ENCODE peak calls at places on chromosomes 7 and 10, in five cellular contexts. One of them, this sample, is unnamed.

GRCh38 chr7:80681272-80681885 is 42.9 kb downstream of the CD36 start:
- DNase-seq in pancreas: no peak
- DNase-seq in HFFc6: peak; percentile 20
- DNase-seq in OCI-LY7: no peak
- DNase-seq in GM10248: peak; percentile 6
- DNase-seq in this sample: peak; percentile 4

GRCh38 chr7:101814081-101814995 is 3.1 kb upstream of the CUX1 start:
- DNase-seq in pancreas: peak; percentile 73
- DNase-seq in HFFc6: peak; percentile 30
- DNase-seq in GM10248: peak; percentile 86
- DNase-seq in OCI-LY7: peak; percentile 87
- DNase-seq in this sample: peak; percentile 91

GRCh38 chr10:10796774-10797415 is 220.8 kb upstream of the CELF2 start:
- DNase-seq in OCI-LY7: no peak
- DNase-seq in pancreas: no peak
- DNase-seq in GM10248: no peak
- DNase-seq in HFFc6: no peak
- DNase-seq in this sample: no peak

GRCh38 chr10:93481931-93482834 is at the start of gene MYOF:
- DNase-seq in GM10248: peak; percentile 70
- DNase-seq in HFFc6: peak; percentile 90
- DNase-seq in OCI-LY7: peak; percentile 72
- DNase-seq in pancreas: peak; percentile 42
- DNase-seq in this sample: peak; percentile 75

GRCh38 chr7:112930787-112931186 is 140.6 kb upstream of the TMEM168 start:
- DNase-seq in HFFc6: peak; percentile 38
- DNase-seq in GM10248: no peak
- DNase-seq in pancreas: no peak
- DNase-seq in OCI-LY7: no peak
- DNase-seq in this sample: no peak

GRCh38 chr7:44658979-44659378 is 52.6 kb downstream of the OGDH start:
- DNase-seq in HFFc6: no peak
- DNase-seq in GM10248: no peak
- DNase-seq in pancreas: no peak
- DNase-seq in OCI-LY7: no peak
- DNase-seq in this sample: no peak

GRCh38 chr10:30862486-30862885 is 169.2 kb downstream of the ZNF438 start:
- DNase-seq in HFFc6: peak; percentile 54
- DNase-seq in OCI-LY7: no peak
- DNase-seq in GM10248: no peak
- DNase-seq in pancreas: no peak
- DNase-seq in this sample: no peak

GRCh38 chr10:120495226-120495625 is 38.2 kb downstream of the PLPP4 start:
- DNase-seq in OCI-LY7: no peak
- DNase-seq in GM10248: no peak
- DNase-seq in HFFc6: no peak
- DNase-seq in pancreas: no peak
- DNase-seq in this sample: no peak

GRCh38 chr7:74479066-74479781 is 25.5 kb downstream of the GTF2IRD1 start:
- DNase-seq in GM10248: no peak
- DNase-seq in HFFc6: no peak
- DNase-seq in OCI-LY7: no peak
- DNase-seq in pancreas: peak; percentile 63
- DNase-seq in this sample: peak; percentile 41

GRCh38 chr10:88762906-88763305 is 3.1 kb downstream of the LIPN start:
- DNase-seq in pancreas: no peak
- DNase-seq in GM10248: no peak
- DNase-seq in HFFc6: no peak
- DNase-seq in OCI-LY7: no peak
- DNase-seq in this sample: no peak

GRCh38 chr7:4270941-4271715 is 411.0 kb upstream of the FOXK1 start:
- DNase-seq in HFFc6: no peak
- DNase-seq in GM10248: no peak
- DNase-seq in OCI-LY7: no peak
- DNase-seq in pancreas: no peak
- DNase-seq in this sample: no peak

GRCh38 chr10:109328001-109328400 is 595.3 kb downstream of the XPNPEP1 start:
- DNase-seq in HFFc6: no peak
- DNase-seq in GM10248: no peak
- DNase-seq in OCI-LY7: no peak
- DNase-seq in pancreas: no peak
- DNase-seq in this sample: no peak

GRCh38 chr7:142383826-142384507 is 126.1 kb upstream of the PRSS58 start:
- DNase-seq in pancreas: no peak
- DNase-seq in GM10248: no peak
- DNase-seq in HFFc6: no peak
- DNase-seq in OCI-LY7: no peak
- DNase-seq in this sample: no peak

GRCh38 chr10:43205681-43206390 is 61.0 kb downstream of the RASGEF1A start:
- DNase-seq in OCI-LY7: no peak
- DNase-seq in HFFc6: no peak
- DNase-seq in GM10248: no peak
- DNase-seq in pancreas: no peak
- DNase-seq in this sample: no peak

GRCh38 chr7:139679731-139680594 is 97.8 kb downstream of the HIPK2 start:
- DNase-seq in HFFc6: peak; percentile 13
- DNase-seq in OCI-LY7: no peak
- DNase-seq in pancreas: peak; percentile 36
- DNase-seq in GM10248: no peak
- DNase-seq in this sample: no peak

GRCh38 chr10:80501913-80502521 is 35.7 kb upstream of the SH2D4B start:
- DNase-seq in GM10248: no peak
- DNase-seq in HFFc6: no peak
- DNase-seq in pancreas: no peak
- DNase-seq in OCI-LY7: no peak
- DNase-seq in this sample: no peak

GRCh38 chr7:151236406-151236805 is 4.1 kb downstream of the CHPF2 start:
- DNase-seq in pancreas: no peak
- DNase-seq in OCI-LY7: no peak
- DNase-seq in GM10248: no peak
- DNase-seq in HFFc6: no peak
- DNase-seq in this sample: no peak

GRCh38 chr7:28671526-28671925 is 259.2 kb downstream of the CREB5 start:
- DNase-seq in OCI-LY7: no peak
- DNase-seq in pancreas: no peak
- DNase-seq in GM10248: no peak
- DNase-seq in HFFc6: no peak
- DNase-seq in this sample: no peak

GRCh38 chr10:93376372-93377296 is 105.5 kb downstream of the MYOF start:
- DNase-seq in HFFc6: peak; percentile 87
- DNase-seq in GM10248: peak; percentile 65
- DNase-seq in OCI-LY7: peak; percentile 69
- DNase-seq in pancreas: no peak
- DNase-seq in this sample: peak; percentile 67

GRCh38 chr10:26729395-26729794 is 31.9 kb downstream of the PDSS1 start:
- DNase-seq in HFFc6: no peak
- DNase-seq in GM10248: no peak
- DNase-seq in OCI-LY7: no peak
- DNase-seq in pancreas: no peak
- DNase-seq in this sample: no peak

GRCh38 chr7:81715984-81716588 is 53.8 kb downstream of the HGF start:
- DNase-seq in GM10248: no peak
- DNase-seq in pancreas: no peak
- DNase-seq in HFFc6: peak; percentile 50
- DNase-seq in OCI-LY7: no peak
- DNase-seq in this sample: no peak

GRCh38 chr10:844552-844951 is 87.0 kb downstream of the LARP4B start:
- DNase-seq in HFFc6: no peak
- DNase-seq in GM10248: no peak
- DNase-seq in pancreas: no peak
- DNase-seq in OCI-LY7: no peak
- DNase-seq in this sample: no peak

GRCh38 chr7:148959726-148960125 is 68.6 kb downstream of the PDIA4 start:
- DNase-seq in pancreas: no peak
- DNase-seq in GM10248: no peak
- DNase-seq in HFFc6: no peak
- DNase-seq in OCI-LY7: no peak
- DNase-seq in this sample: no peak

GRCh38 chr10:71382757-71383156 is 14.0 kb upstream of the CDH23 start:
- DNase-seq in pancreas: no peak
- DNase-seq in OCI-LY7: no peak
- DNase-seq in GM10248: no peak
- DNase-seq in HFFc6: no peak
- DNase-seq in this sample: no peak

GRCh38 chr7:147670759-147671158 is 919.8 kb upstream of the C7orf33 start:
- DNase-seq in HFFc6: no peak
- DNase-seq in pancreas: peak; percentile 18
- DNase-seq in OCI-LY7: no peak
- DNase-seq in GM10248: no peak
- DNase-seq in this sample: no peak

GRCh38 chr10:9681655-9682054 is 1336.0 kb upstream of the CELF2 start:
- DNase-seq in HFFc6: no peak
- DNase-seq in GM10248: no peak
- DNase-seq in OCI-LY7: peak; percentile 26
- DNase-seq in pancreas: no peak
- DNase-seq in this sample: no peak

GRCh38 chr7:15515201-15515777 is 46.5 kb downstream of the AGMO start:
- DNase-seq in OCI-LY7: no peak
- DNase-seq in HFFc6: peak; percentile 6
- DNase-seq in pancreas: no peak
- DNase-seq in GM10248: no peak
- DNase-seq in this sample: no peak

GRCh38 chr10:77602913-77603528 is 34.6 kb downstream of the KCNMA1 start:
- DNase-seq in HFFc6: no peak
- DNase-seq in pancreas: no peak
- DNase-seq in OCI-LY7: no peak
- DNase-seq in GM10248: no peak
- DNase-seq in this sample: no peak

GRCh38 chr10:77601488-77601887 is 36.1 kb downstream of the KCNMA1 start:
- DNase-seq in GM10248: no peak
- DNase-seq in HFFc6: peak; percentile 50
- DNase-seq in OCI-LY7: no peak
- DNase-seq in pancreas: peak; percentile 42
- DNase-seq in this sample: no peak

GRCh38 chr10:77604063-77604462 is 33.5 kb downstream of the KCNMA1 start:
- DNase-seq in pancreas: no peak
- DNase-seq in GM10248: no peak
- DNase-seq in HFFc6: no peak
- DNase-seq in OCI-LY7: no peak
- DNase-seq in this sample: no peak

GRCh38 chr10:77603529-77603927 is 34.1 kb downstream of the KCNMA1 start:
- DNase-seq in HFFc6: no peak
- DNase-seq in OCI-LY7: no peak
- DNase-seq in pancreas: no peak
- DNase-seq in GM10248: no peak
- DNase-seq in this sample: no peak

GRCh38 chr10:77602231-77602912 is 35.2 kb downstream of the KCNMA1 start:
- DNase-seq in HFFc6: peak; percentile 42
- DNase-seq in GM10248: no peak
- DNase-seq in pancreas: no peak
- DNase-seq in OCI-LY7: no peak
- DNase-seq in this sample: no peak
- TF ChIP-seq CTCF in HFFc6: peak; percentile 66
- TF ChIP-seq CTCF in GM10248: no peak
- TF ChIP-seq CTCF in pancreas: no peak
- TF ChIP-seq CTCF in OCI-LY7: no peak
- TF ChIP-seq CTCF in this sample: no peak

GRCh38 chr7:158292948-158293347 is 294.7 kb downstream of the PTPRN2 start:
- DNase-seq in HFFc6: no peak
- DNase-seq in pancreas: no peak
- DNase-seq in GM10248: no peak
- DNase-seq in OCI-LY7: no peak
- DNase-seq in this sample: no peak

GRCh38 chr7:158286210-158286609 is 301.4 kb downstream of the PTPRN2 start:
- DNase-seq in GM10248: no peak
- DNase-seq in HFFc6: no peak
- DNase-seq in OCI-LY7: no peak
- DNase-seq in pancreas: no peak
- DNase-seq in this sample: no peak

GRCh38 chr7:158285383-158285770 is 302.2 kb downstream of the PTPRN2 start:
- DNase-seq in pancreas: no peak
- DNase-seq in HFFc6: no peak
- DNase-seq in GM10248: no peak
- DNase-seq in OCI-LY7: no peak
- DNase-seq in this sample: no peak

GRCh38 chr7:158289761-158290523 is 297.7 kb downstream of the PTPRN2 start:
- DNase-seq in pancreas: no peak
- DNase-seq in OCI-LY7: no peak
- DNase-seq in GM10248: no peak
- DNase-seq in HFFc6: no peak
- DNase-seq in this sample: no peak

GRCh38 chr7:158289231-158289630 is 298.4 kb downstream of the PTPRN2 start:
- DNase-seq in GM10248: no peak
- DNase-seq in HFFc6: no peak
- DNase-seq in OCI-LY7: no peak
- DNase-seq in pancreas: no peak
- DNase-seq in this sample: no peak
- TF ChIP-seq CTCF in GM10248: no peak
- TF ChIP-seq CTCF in HFFc6: no peak
- TF ChIP-seq CTCF in OCI-LY7: no peak
- TF ChIP-seq CTCF in pancreas: no peak
- TF ChIP-seq CTCF in this sample: no peak

DNA sequence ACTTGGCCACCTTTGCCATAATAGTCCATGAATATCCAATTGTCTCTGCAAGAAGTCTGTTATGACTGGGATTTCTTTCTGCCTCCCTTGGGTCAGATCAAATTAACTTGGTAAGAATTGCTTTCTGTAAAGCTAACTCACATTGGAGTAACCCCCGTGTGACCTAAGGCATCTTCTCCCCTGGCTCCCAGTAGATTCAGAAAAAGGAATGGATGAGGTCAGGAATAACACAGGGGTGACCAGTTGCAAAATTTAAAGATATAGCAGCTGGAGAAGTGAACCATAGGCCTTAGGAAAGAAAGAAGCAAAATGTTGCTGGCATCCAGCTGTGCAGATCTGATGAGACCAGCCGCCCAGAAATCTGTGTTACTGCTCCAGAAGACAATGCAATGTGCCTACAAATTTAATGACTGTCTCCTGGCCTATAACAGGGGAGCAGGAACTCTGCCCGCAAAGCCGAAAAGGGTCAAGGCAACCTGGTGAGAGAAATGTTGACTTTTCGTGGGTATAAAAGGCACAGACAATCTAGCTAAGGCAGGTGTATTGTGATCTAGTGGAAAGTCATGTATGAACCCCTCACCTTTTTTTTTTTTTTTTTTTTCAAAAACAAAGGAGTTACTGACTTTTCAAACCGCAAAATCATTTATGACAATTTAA is 7.4 kb upstream of the OPTN start:
- DNase-seq in OCI-LY7: no peak
- DNase-seq in pancreas: no peak
- DNase-seq in HFFc6: no peak
- DNase-seq in GM10248: no peak
- DNase-seq in this sample: no peak
- TF ChIP-seq CTCF in OCI-LY7: no peak
- TF ChIP-seq CTCF in pancreas: no peak
- TF ChIP-seq CTCF in HFFc6: no peak
- TF ChIP-seq CTCF in GM10248: no peak
- TF ChIP-seq CTCF in this sample: no peak

DNA sequence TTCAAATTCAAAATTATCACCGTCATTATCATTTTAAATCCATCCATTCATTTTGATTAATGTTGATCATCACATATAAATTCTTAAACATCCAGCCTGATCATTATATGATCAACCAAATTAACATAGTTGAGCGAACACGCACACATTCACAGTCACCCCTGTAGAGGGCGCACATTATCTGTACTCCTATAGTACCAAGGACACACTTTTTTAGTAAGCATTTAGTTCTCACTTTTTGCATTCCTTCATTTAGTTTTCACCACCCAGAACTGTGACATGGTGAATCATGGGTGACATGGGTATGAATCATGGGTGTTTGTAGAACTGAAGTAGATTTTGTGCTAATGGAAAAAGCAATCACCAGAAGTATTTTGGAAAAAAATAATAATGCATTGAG is 26.0 kb upstream of the ZNF735 start:
- DNase-seq in HFFc6: no peak
- DNase-seq in GM10248: no peak
- DNase-seq in OCI-LY7: peak; percentile 59
- DNase-seq in pancreas: no peak
- DNase-seq in this sample: no peak
- TF ChIP-seq CTCF in HFFc6: peak; percentile 51
- TF ChIP-seq CTCF in GM10248: no peak
- TF ChIP-seq CTCF in OCI-LY7: peak; percentile 88
- TF ChIP-seq CTCF in pancreas: no peak
- TF ChIP-seq CTCF in this sample: peak; percentile 26